ENCODE peak calls at places on chromosomes 12 and 14, in nine cellular contexts. F is mucosa of descending colon, Z is lung, Q is GM12864, P is GM13977, W is fibroblast of pulmonary artery, N is cardiac fibroblast, M is fibroblast of lung, K is tibial nerve. Y is an unnamed sample.

GRCh38 chr12:1644113-1644512 is 15.1 kb downstream of the WNT5B start:
- DNase-seq in Q (no peak), N (no peak), W (no peak), P (no peak), F (no peak), Z (no peak), K (no peak), M (no peak), Y (no peak)

GRCh38 chr12:6767592-6768384 is 1.6 kb downstream of the PTMS start:
- DNase-seq in Z (no peak), K (no peak), Q (no peak), N (peak), M (no peak), P (no peak), W (peak), F (no peak), Y (no peak)

GRCh38 chr12:4717806-4718205 is 2.4 kb upstream of the GALNT8 start:
- DNase-seq in Q (no peak), W (no peak), K (no peak), F (no peak), N (no peak), Z (no peak), M (no peak), P (no peak), Y (no peak)

GRCh38 chr14:56224691-56225681 is 106.8 kb downstream of the PELI2 start:
- DNase-seq in M (peak), F (peak), Z (no peak), Q (no peak), W (no peak), K (no peak), N (no peak), P (no peak), Y (no peak)

GRCh38 chr14:42459171-42459685 is 852.6 kb downstream of the LRFN5 start:
- DNase-seq in Z (no peak), F (no peak), M (no peak), P (no peak), Q (no peak), K (no peak), N (no peak), W (no peak), Y (no peak)

GRCh38 chr14:91872517-91873470 is 5.5 kb upstream of the TC2N start:
- DNase-seq in Q (no peak), N (peak), P (no peak), M (peak), W (peak), Z (peak), K (peak), F (peak), Y (no peak)

GRCh38 chr12:103855036-103855712 is 14.1 kb upstream of the NT5DC3 start:
- DNase-seq in Q (no peak), F (no peak), M (peak), P (no peak), Z (no peak), W (peak), K (no peak), N (peak), Y (peak)

GRCh38 chr12:12214635-12215131 is 52.2 kb downstream of the LRP6 start:
- DNase-seq in Z (no peak), W (peak), Q (no peak), F (no peak), K (no peak), M (peak), N (peak), P (no peak), Y (peak)

GRCh38 chr14:33610121-33610520 is 340.8 kb downstream of the EGLN3 start:
- DNase-seq in Z (no peak), F (no peak), W (no peak), K (no peak), Q (no peak), M (no peak), N (no peak), P (no peak), Y (no peak)

GRCh38 chr12:105899589-105899988 is 239.2 kb downstream of the NUAK1 start:
- DNase-seq in F (no peak), Z (no peak), P (no peak), W (no peak), K (no peak), N (peak), Q (no peak), M (no peak), Y (no peak)

GRCh38 chr12:57127101-57127709 is 1.1 kb upstream of the LRP1 start:
- DNase-seq in Q (no peak), P (no peak), W (no peak), N (no peak), F (peak), Z (peak), K (peak), M (peak), Y (no peak)
- TF ChIP-seq CTCF in Q (peak), P (peak), W (peak), N (no peak), F (no peak), Z (peak), K (no peak), M (no peak), Y (no peak)

GRCh38 chr14:95979339-95980042 is 59.7 kb upstream of the C14orf132 start:
- DNase-seq in K (no peak), F (no peak), Z (no peak), P (no peak), N (no peak), W (no peak), Q (no peak), M (no peak), Y (no peak)
- TF ChIP-seq CTCF in K (no peak), F (no peak), Z (no peak), P (peak), N (no peak), W (no peak), Q (no peak), M (no peak), Y (no peak)

GRCh38 chr12:130870442-130871285 is 1.2 kb upstream of the RAN start:
- DNase-seq in N (peak), W (peak), K (peak), M (peak), Q (peak), F (peak), P (peak), Z (peak), Y (peak)
- TF ChIP-seq CTCF in N (peak), W (peak), K (peak), M (peak), Q (peak), F (peak), P (peak), Z (peak), Y (peak)

GRCh38 chr14:36430662-36431084 is 89.4 kb downstream of the NKX2-1 start:
- DNase-seq in P (no peak), N (no peak), W (no peak), Z (peak), F (no peak), M (no peak), K (no peak), Q (no peak), Y (no peak)
- TF ChIP-seq CTCF in P (no peak), N (no peak), W (no peak), Z (no peak), F (no peak), M (no peak), K (no peak), Q (no peak), Y (no peak)

DNA sequence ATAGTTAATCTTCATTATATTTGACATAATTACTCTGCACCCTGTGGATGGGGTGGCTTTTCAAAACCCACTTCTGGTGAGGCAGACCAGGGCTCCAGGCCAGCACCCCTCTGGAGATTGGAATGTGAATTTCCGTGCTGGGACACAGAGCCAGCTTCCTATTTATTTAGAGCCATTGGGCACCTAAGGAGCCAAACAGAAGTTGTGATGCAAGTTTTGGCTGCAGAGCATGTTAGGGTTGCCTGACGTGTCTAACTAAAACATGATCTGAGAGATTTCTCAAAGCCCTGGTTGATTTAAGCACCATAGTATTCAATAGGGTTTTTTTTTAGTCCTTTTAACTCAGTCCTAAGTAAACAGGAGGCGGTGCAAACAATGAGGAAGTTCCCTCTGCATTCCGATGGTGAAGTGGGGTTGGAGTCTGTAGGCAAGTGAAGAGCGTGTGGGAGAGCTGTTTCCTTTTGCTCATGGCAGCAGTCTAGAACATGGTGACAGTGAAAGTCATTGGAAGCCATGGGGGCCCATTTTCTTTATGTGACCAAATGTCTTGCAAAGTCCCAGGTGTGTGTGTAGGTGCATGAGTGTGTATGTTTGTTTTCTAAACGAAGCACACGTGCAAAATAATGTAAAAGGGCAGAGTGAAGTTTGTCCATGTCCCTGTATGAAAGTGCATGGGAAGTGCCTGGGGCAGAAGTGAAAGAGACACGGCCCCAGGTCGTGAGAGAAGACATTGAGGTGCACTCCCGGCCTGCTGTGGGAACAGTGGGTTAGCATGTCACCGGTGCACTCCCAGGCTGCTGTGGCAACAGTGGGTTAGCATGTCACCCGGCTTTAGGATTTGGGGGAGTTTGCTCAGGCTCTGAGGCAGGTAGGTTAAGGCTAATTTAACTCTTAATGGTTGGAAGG is 117.7 kb downstream of the PRKCH start:
- DNase-seq in Q (peak), M (peak), K (peak), W (peak), Z (peak), P (peak), F (peak), N (peak), Y (peak)
- TF ChIP-seq CTCF in Q (no peak), M (no peak), K (no peak), W (peak), Z (no peak), P (no peak), F (no peak), N (no peak), Y (no peak)

GRCh38 chr12:26091837-26092236 is 33.0 kb downstream of the BHLHE41 start:
- DNase-seq in W (no peak), Z (no peak), Q (no peak), M (peak), F (no peak), K (no peak), P (no peak), N (no peak), Y (no peak)
- TF ChIP-seq CTCF in W (peak), Z (no peak), Q (no peak), M (peak), F (no peak), K (no peak), P (no peak), N (peak), Y (peak)

Y was measured in astrocyte.